ENCODE peak calls at places on chromosomes 3 and 15, in seven cellular contexts. C is endothelial cell of umbilical vein, M is HCT116, Z is mucosa of descending colon, D is right atrium auricular region, J is heart right ventricle, F is HepG2. H is an unnamed sample.

GRCh38 chr15:90286678-90287077 is 21.2 kb downstream of the NGRN start:
- DNase-seq in D (peak; percentile 36), Z (no peak), C (peak; percentile 62), F (peak; percentile 43), J (no peak), M (no peak), H (peak; percentile 63)

GRCh38 chr3:118963711-118964110 is 70.9 kb downstream of the IGSF11 start:
- DNase-seq in D (no peak), F (no peak), C (no peak), J (no peak), Z (no peak), M (no peak), H (no peak)

GRCh38 chr3:25091938-25092337 is 336.1 kb upstream of the RARB start:
- DNase-seq in J (no peak), F (no peak), D (no peak), C (no peak), M (no peak), Z (no peak), H (peak; percentile 30)

GRCh38 chr15:59457103-59457502 is 19.1 kb downstream of the FAM81A start:
- DNase-seq in M (no peak), Z (no peak), D (no peak), J (no peak), F (no peak), C (no peak), H (no peak)

GRCh38 chr3:170941551-170941950 is 33.1 kb upstream of the EIF5A2 start:
- DNase-seq in M (no peak), D (no peak), C (peak; percentile 40), Z (no peak), J (no peak), F (no peak), H (peak; percentile 57)

GRCh38 chr3:138947303-138948121 is 495 bp downstream of the FOXL2NB start:
- DNase-seq in C (no peak), M (no peak), D (no peak), Z (no peak), J (no peak), F (no peak), H (no peak)

GRCh38 chr15:27820232-27820631 is 278.9 kb downstream of the OCA2 start:
- DNase-seq in D (no peak), M (no peak), F (no peak), J (no peak), Z (no peak), C (no peak), H (no peak)

GRCh38 chr3:112338021-112338726 is 5.2 kb downstream of the CD200 start:
- DNase-seq in F (no peak), Z (no peak), C (no peak), M (no peak), D (no peak), J (no peak), H (no peak)

GRCh38 chr3:127041264-127041820 is 58.4 kb downstream of the PLXNA1 start:
- DNase-seq in M (no peak), D (no peak), Z (no peak), F (no peak), J (no peak), C (no peak), H (no peak)

GRCh38 chr3:196903740-196904139 is 36.0 kb downstream of the SENP5 start:
- DNase-seq in D (no peak), Z (no peak), J (no peak), F (no peak), M (no peak), C (no peak), H (no peak)

GRCh38 chr15:50764331-50765201 is 940 bp downstream of the SPPL2A start:
- DNase-seq in F (no peak), M (no peak), C (peak; percentile 52), D (no peak), Z (no peak), J (no peak), H (peak; percentile 29)

DNA sequence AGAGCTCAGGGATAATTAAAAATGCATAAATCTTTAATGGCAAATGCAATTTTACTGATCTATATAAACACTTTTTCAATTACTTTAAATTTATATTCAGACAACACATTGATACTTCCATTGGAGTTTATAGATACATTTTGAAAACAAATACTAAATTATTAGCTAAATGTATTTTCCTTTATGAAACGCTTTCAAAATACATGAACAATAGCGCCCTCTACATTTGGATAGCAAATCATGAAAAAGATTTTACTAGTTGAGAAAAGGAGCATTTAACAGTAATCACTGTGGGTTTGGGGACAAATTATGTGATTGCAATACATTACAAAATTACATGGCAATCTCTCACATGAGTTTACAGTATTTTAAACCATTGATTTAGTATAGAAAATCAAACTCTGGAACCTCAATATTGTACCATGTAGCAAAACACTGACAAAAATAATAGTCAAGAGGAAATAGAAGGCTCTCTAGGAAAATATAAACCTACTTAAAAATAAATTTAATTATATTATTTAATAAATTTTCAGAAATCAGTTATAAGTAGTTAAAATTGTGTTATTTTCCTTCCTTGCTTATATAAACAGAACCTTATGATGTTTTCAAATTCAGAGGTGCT is 207.9 kb downstream of the ZIC1 start:
- DNase-seq in F (peak; percentile 18), C (peak; percentile 13), M (peak; percentile 12), D (no peak), J (no peak), Z (no peak), H (peak; percentile 29)
- TF ChIP-seq CTCF in F (peak; percentile 35), C (peak; percentile 7), M (peak; percentile 44), D (peak; percentile 65), J (no peak), Z (no peak), H (peak; percentile 49)

DNA sequence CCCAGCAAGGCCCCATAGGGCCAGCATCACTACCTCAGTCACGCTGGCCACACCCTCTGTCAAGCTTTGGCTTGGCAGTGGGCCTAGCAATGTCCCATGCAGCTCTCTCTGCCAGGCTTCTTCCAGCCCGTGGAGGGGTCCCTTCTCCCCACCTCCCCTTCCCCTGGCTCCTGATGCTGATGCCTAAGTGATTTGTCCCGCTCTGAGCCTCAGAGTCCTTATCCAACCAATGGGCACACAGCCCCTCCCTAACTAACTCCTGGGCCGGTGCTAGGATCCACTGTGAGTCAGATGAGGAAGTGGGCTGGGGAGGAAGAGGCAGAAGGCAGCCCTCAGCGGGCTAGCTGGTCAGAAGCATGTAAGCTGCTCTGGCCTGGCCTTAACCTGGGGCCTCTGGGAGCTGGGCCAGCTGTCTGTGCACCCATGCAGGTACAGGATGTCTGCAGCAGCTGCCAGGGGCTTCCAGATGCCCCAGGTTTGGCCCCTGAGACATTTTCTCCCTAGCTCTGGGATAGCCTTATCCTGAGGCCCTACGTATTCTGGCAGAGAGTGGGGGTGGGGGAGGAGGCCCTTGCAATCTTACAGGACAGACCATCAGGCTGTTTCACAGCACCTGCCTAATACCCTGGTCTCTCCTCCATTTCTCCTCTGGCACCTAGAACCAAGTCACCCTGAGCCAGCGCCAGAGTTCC is 740 bp upstream of the ZBTB47 start:
- DNase-seq in D (peak; percentile 87), M (peak; percentile 69), Z (peak; percentile 48), J (peak; percentile 53), C (peak; percentile 80), F (peak; percentile 29), H (peak; percentile 77)
- H3K4me1 ChIP-seq in D (peaks cover 70% of the 10 kb centered on the region), M (peaks cover 63% of the 10 kb centered on the region), Z (peaks cover 17% of the 10 kb centered on the region), J (peaks cover 80% of the 10 kb centered on the region), C (peaks cover 36% of the 10 kb centered on the region), F (peaks cover 57% of the 10 kb centered on the region), H (peaks cover 10% of the 10 kb centered on the region)

DNA sequence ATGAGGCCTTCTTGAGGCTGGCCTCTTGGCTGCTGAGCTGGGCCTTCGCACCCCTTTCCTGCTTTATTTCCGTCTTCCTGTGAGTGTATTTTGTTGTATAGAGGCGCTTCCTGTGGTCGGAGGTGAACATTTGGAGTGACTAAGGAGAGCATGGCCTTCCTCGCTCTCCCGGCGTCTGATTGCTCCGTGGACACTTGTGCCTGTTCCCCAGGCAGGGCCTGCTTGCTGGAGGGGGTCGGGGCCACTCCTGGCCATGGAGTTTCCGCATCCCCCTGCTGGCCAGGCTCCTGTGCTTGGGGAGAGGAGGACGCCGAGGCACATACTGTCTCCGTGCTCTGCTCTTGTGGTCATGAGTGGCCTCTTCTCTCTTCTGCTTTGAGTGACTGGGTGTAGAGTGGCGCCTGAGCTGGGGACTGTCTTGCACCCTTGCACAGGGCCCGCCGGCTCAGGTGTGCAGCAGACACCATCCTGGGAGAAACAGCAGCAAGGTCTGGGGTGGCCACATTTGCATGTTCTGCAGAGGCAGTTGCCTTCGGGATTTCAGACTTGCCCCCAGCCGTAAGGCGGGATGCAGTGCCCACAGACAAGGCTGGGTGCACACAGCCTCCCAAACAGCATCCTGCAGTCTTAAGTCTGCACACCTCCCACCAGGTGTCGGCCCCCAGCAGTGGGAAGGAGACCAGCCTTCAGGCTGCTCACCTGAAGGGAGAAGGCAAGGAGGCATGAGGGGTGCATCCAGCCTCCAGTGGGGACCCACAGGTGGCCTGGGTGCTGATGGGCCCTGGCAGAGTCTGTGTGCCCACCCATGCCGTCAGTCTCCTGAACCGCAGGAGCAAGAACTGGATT is 16.4 kb downstream of the KLF13 start:
- DNase-seq in Z (no peak), J (no peak), C (peak; percentile 82), M (no peak), F (no peak), D (no peak), H (no peak)
- TF ChIP-seq CTCF in Z (no peak), J (no peak), C (peak; percentile 55), M (no peak), F (no peak), D (no peak), H (no peak)

DNA sequence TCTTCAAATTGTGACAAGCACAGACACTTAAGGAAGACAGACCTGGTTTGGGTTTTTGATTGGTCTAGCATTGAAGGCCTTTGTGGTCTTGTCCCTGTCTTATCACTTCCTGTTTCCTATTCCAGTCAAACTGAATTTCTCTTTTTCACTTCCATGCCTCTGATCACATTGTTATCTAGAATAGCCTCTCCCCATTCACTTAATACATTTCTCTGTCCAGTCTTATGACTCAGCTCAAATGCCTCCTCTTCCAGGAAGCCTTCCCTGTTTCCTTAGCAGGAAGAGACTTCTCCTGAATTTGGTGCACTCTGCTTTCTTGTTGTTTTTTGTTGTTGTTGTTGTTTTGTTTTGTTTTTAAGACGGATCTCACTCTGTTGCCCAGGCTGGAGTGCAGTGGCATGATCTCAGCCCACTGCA is 45.5 kb downstream of the LIMD1 start:
- DNase-seq in Z (no peak), M (no peak), J (no peak), F (no peak), D (no peak), C (peak; percentile 28), H (no peak)
- H3K4me1 ChIP-seq in Z (peaks cover 21% of the 10 kb centered on the region), M (peaks cover 28% of the 10 kb centered on the region), J (peaks cover 38% of the 10 kb centered on the region), F (peaks cover 93% of the 10 kb centered on the region), D (peaks cover 30% of the 10 kb centered on the region), C (peaks cover 48% of the 10 kb centered on the region), H (peaks cover 9% of the 10 kb centered on the region)

GRCh38 chr15:63466378-63467192 is 37.8 kb upstream of the USP3 start:
- DNase-seq in D (no peak), Z (peak; percentile 90), F (peak; percentile 66), J (peak; percentile 40), M (peak; percentile 74), C (peak; percentile 77), H (peak; percentile 43)
- TF ChIP-seq CTCF in D (peak; percentile 71), Z (peak; percentile 49), F (peak; percentile 89), J (peak; percentile 33), M (peak; percentile 66), C (peak; percentile 63), H (peak; percentile 58)

H was measured in cardiac muscle cell.